ENCODE peak calls at places on chromosomes 5 and 9, in ten cellular contexts. Z is stimulated activated CD4-positive, alpha-beta T cell treated with anti-CD3 and anti-CD28 coated beads, Interleukin-12 subunit alpha, Interleukin-12 subunit beta, amount 100 ng/mL, for 4 hours; R is ovary; H is spleen; E is GM03348; N is coronary artery; G is CD4-positive, alpha-beta T cell; L is stimulated activated CD8-positive, alpha-beta memory T cell treated with anti-CD3 and anti-CD28 coated beads, Interleukin-7, amount 100 ng/mL, for 24 hours; B is SK-N-SH; T is Daoy. D is an unnamed sample.

GRCh38 chr9:83538172-83538889 is at the start of gene FRMD3:
- DNase-seq in Z (peak), R (peak), H (peak), E (peak), N (peak), G (no peak), L (no peak), B (peak), T (peak), D (peak)

GRCh38 chr9:34457266-34458012 is 931 bp downstream of the FAM219A start:
- DNase-seq in Z (no peak), R (peak), H (peak), E (peak), N (peak), G (peak), L (no peak), B (peak), T (peak), D (peak)

GRCh38 chr5:172910828-172911627 is 48.2 kb upstream of the RPL26L1 start:
- DNase-seq in Z (peak), R (no peak), H (peak), E (peak), N (peak), G (no peak), L (no peak), B (peak), T (peak), D (peak)

GRCh38 chr5:147835386-147835798 is 3.9 kb upstream of the SPINK1 start:
- DNase-seq in Z (no peak), R (no peak), H (no peak), E (no peak), N (no peak), G (no peak), L (no peak), B (no peak), T (no peak), D (peak)

GRCh38 chr9:111965566-111966019 is 69.0 kb downstream of the UGCG start:
- DNase-seq in Z (no peak), R (no peak), H (no peak), E (peak), N (no peak), G (no peak), L (no peak), B (no peak), T (peak), D (peak)

GRCh38 chr5:39518516-39518915 is 93.7 kb upstream of the DAB2 start:
- DNase-seq in Z (no peak), R (no peak), H (no peak), E (peak), N (no peak), G (no peak), L (no peak), B (no peak), T (peak), D (peak)

GRCh38 chr9:94656190-94656589 is 16.9 kb upstream of the FBP1 start:
- DNase-seq in Z (peak), R (no peak), H (peak), E (no peak), N (no peak), G (peak), L (no peak), B (no peak), T (no peak), D (peak)

GRCh38 chr5:158691576-158691975 is 408.1 kb downstream of the EBF1 start:
- DNase-seq in Z (no peak), R (no peak), H (no peak), E (no peak), N (no peak), G (no peak), L (no peak), B (no peak), T (no peak), D (no peak)

GRCh38 chr9:82726404-82727276 is 336.3 kb downstream of the RASEF start:
- DNase-seq in Z (no peak), R (no peak), H (no peak), E (no peak), N (no peak), G (no peak), L (no peak), B (no peak), T (no peak), D (no peak)

GRCh38 chr9:12818431-12819000 is 43.7 kb downstream of the LURAP1L start:
- DNase-seq in Z (no peak), R (no peak), H (no peak), E (peak), N (no peak), G (no peak), L (no peak), B (no peak), T (peak), D (peak)

GRCh38 chr5:15601274-15601673 is 101.3 kb downstream of the FBXL7 start:
- DNase-seq in Z (no peak), R (no peak), H (no peak), E (no peak), N (no peak), G (no peak), L (no peak), B (no peak), T (no peak), D (peak)

GRCh38 chr5:3179220-3179619 is 416.4 kb upstream of the IRX1 start:
- DNase-seq in Z (no peak), R (no peak), H (no peak), E (no peak), N (no peak), G (no peak), L (no peak), B (no peak), T (no peak), D (no peak)

GRCh38 chr5:163846512-163846911 is 341.1 kb downstream of the MAT2B start:
- DNase-seq in Z (no peak), R (no peak), H (no peak), E (peak), N (no peak), G (no peak), L (no peak), B (no peak), T (no peak), D (peak)

GRCh38 chr9:114224247-114224610 is 68.9 kb downstream of the COL27A1 start:
- DNase-seq in Z (no peak), R (no peak), H (no peak), E (peak), N (no peak), G (no peak), L (no peak), B (no peak), T (peak), D (peak)

GRCh38 chr9:35871514-35871913 is 1.3 kb upstream of the OR13J1 start:
- DNase-seq in Z (no peak), R (no peak), H (no peak), E (no peak), N (no peak), G (no peak), L (no peak), B (no peak), T (peak), D (peak)

GRCh38 chr9:82570226-82570625 is 492.7 kb downstream of the RASEF start:
- DNase-seq in Z (no peak), R (no peak), H (no peak), E (peak), N (no peak), G (no peak), L (no peak), B (no peak), T (no peak), D (no peak)

GRCh38 chr9:24381205-24381604 is 164.5 kb downstream of the IZUMO3 start:
- DNase-seq in Z (no peak), R (no peak), H (no peak), E (no peak), N (no peak), G (no peak), L (no peak), B (no peak), T (no peak), D (no peak)

GRCh38 chr5:123880875-123881274 is 368.9 kb downstream of the CSNK1G3 start:
- DNase-seq in Z (no peak), R (no peak), H (no peak), E (no peak), N (no peak), G (no peak), L (no peak), B (no peak), T (no peak), D (no peak)

GRCh38 chr9:118091221-118091620 is 387.0 kb downstream of the TLR4 start:
- DNase-seq in Z (no peak), R (no peak), H (no peak), E (no peak), N (no peak), G (no peak), L (no peak), B (no peak), T (no peak), D (no peak)

GRCh38 chr9:111501648-111502047 is 17.5 kb upstream of the ECPAS start:
- DNase-seq in Z (no peak), R (no peak), H (no peak), E (no peak), N (no peak), G (no peak), L (no peak), B (no peak), T (no peak), D (no peak)

GRCh38 chr9:108467653-108468324 is 388.0 kb downstream of the ACTL7B start:
- DNase-seq in Z (no peak), R (no peak), H (no peak), E (peak), N (no peak), G (no peak), L (no peak), B (no peak), T (no peak), D (peak)

GRCh38 chr5:126624534-126624933 is 23.8 kb downstream of the PHAX start:
- DNase-seq in Z (no peak), R (peak), H (no peak), E (peak), N (no peak), G (no peak), L (no peak), B (no peak), T (peak), D (peak)

GRCh38 chr9:68740561-68740960 is 35.5 kb downstream of the PIP5K1B start:
- DNase-seq in Z (no peak), R (no peak), H (no peak), E (no peak), N (no peak), G (no peak), L (no peak), B (no peak), T (no peak), D (no peak)

GRCh38 chr5:181035991-181036815 is 3.9 kb upstream of the BTNL9 start:
- DNase-seq in Z (no peak), R (no peak), H (peak), E (no peak), N (no peak), G (no peak), L (no peak), B (no peak), T (no peak), D (no peak)

GRCh38 chr5:51377151-51378060 is 5.8 kb upstream of the ISL1 start:
- DNase-seq in Z (no peak), R (no peak), H (no peak), E (no peak), N (no peak), G (no peak), L (no peak), B (peak), T (no peak), D (no peak)

GRCh38 chr9:88660611-88661010 is 125.6 kb downstream of the NXNL2 start:
- DNase-seq in Z (no peak), R (no peak), H (no peak), E (no peak), N (no peak), G (no peak), L (no peak), B (no peak), T (peak), D (peak)

GRCh38 chr5:141778211-141778610 is 96.2 kb upstream of the ARAP3 start:
- DNase-seq in Z (no peak), R (no peak), H (no peak), E (peak), N (no peak), G (no peak), L (no peak), B (no peak), T (peak), D (peak)

GRCh38 chr9:131839281-131840084 is 99.6 kb upstream of the RAPGEF1 start:
- DNase-seq in Z (peak), R (no peak), H (no peak), E (peak), N (no peak), G (peak), L (no peak), B (no peak), T (peak), D (peak)